ENCODE peak calls at places on chromosomes 13 and 19, in five cellular contexts. O is pancreas, A is NCI-H1105, K is cardiac fibroblast, Y is NCI-H2081. D is an unnamed sample.

GRCh38 chr13:42064966-42065365 is 16.5 kb downstream of the DGKH start:
- DNase-seq in Y (no peak), O (no peak), K (no peak), A (no peak), D (no peak)

GRCh38 chr13:113579686-113580085 is 4.9 kb upstream of the TFDP1 start:
- DNase-seq in Y (no peak), A (no peak), K (no peak), O (no peak), D (no peak)

GRCh38 chr13:31399690-31400089 is 199.9 kb downstream of the B3GLCT start:
- DNase-seq in A (no peak), O (no peak), K (no peak), Y (no peak), D (no peak)

GRCh38 chr13:29397265-29397664 is 198.2 kb downstream of the SLC7A1 start:
- DNase-seq in A (no peak), Y (no peak), K (no peak), O (no peak), D (no peak)

GRCh38 chr13:101751488-101751887 is 299.0 kb downstream of the ITGBL1 start:
- DNase-seq in K (peak), O (no peak), A (peak), Y (peak), D (peak)

GRCh38 chr13:59643239-59643865 is 520.4 kb downstream of the DIAPH3 start:
- DNase-seq in O (no peak), K (no peak), A (no peak), Y (no peak), D (no peak)

GRCh38 chr13:29676535-29676934 is 81.0 kb upstream of the SLC7A1 start:
- DNase-seq in A (no peak), O (no peak), K (peak), Y (no peak), D (peak)

GRCh38 chr19:913080-913748 is at the start of gene R3HDM4:
- DNase-seq in O (peak), Y (peak), K (peak), A (peak), D (peak)

GRCh38 chr13:114063545-114064515 is 68.6 kb downstream of the RASA3 start:
- DNase-seq in A (no peak), K (peak), Y (no peak), O (no peak), D (peak)

GRCh38 chr19:4594199-4594598 is 34.7 kb upstream of the SEMA6B start:
- DNase-seq in A (no peak), O (no peak), Y (no peak), K (no peak), D (no peak)

GRCh38 chr19:58578430-58578925 is 5.3 kb upstream of the MZF1 start:
- DNase-seq in Y (no peak), A (no peak), O (no peak), K (no peak), D (no peak)

GRCh38 chr19:12202250-12202649 is 39.4 kb downstream of the ZNF136 start:
- DNase-seq in O (peak), A (no peak), K (peak), Y (no peak), D (no peak)

GRCh38 chr13:32248789-32249188 is 66.4 kb downstream of the ZAR1L start:
- DNase-seq in O (no peak), A (no peak), K (no peak), Y (no peak), D (no peak)

GRCh38 chr13:43749503-43749902 is 37.3 kb downstream of the ENOX1 start:
- DNase-seq in K (no peak), A (no peak), O (no peak), Y (no peak), D (no peak)

GRCh38 chr13:40564342-40564997 is 102.0 kb downstream of the FOXO1 start:
- DNase-seq in A (no peak), K (no peak), Y (no peak), O (no peak), D (no peak)

GRCh38 chr19:48836089-48837017 is at the start of gene HSD17B14:
- DNase-seq in K (no peak), A (peak), O (peak), Y (no peak), D (peak)

GRCh38 chr13:105412171-105412570 is 1123.3 kb downstream of the EFNB2 start:
- DNase-seq in A (no peak), Y (no peak), K (no peak), O (no peak), D (no peak)

GRCh38 chr19:42961119-42961518 is 24.1 kb upstream of the PSG7 start:
- DNase-seq in O (no peak), K (no peak), A (no peak), Y (no peak), D (no peak)

GRCh38 chr19:44303976-44304568 is 753 bp downstream of the ZNF235 start:
- DNase-seq in A (peak), Y (no peak), K (no peak), O (no peak), D (peak)

GRCh38 chr19:2273356-2274184 is 8.4 kb downstream of the PEAK3 start:
- DNase-seq in O (peak), Y (peak), K (peak), A (no peak), D (peak)

GRCh38 chr13:30463820-30464495 is 1.8 kb downstream of the HMGB1 start:
- DNase-seq in O (peak), Y (peak), K (peak), A (no peak), D (peak)

GRCh38 chr19:23436318-23436717 is 41.0 kb upstream of the ZNF91 start:
- DNase-seq in K (no peak), Y (no peak), O (no peak), A (no peak), D (no peak)

GRCh38 chr19:22519152-22519551 is 97.0 kb upstream of the ZNF98 start:
- DNase-seq in O (no peak), A (no peak), Y (no peak), K (no peak), D (no peak)

GRCh38 chr13:44278164-44278563 is 95.5 kb upstream of the SERP2 start:
- DNase-seq in A (no peak), O (no peak), K (no peak), Y (no peak), D (no peak)

GRCh38 chr19:39679791-39680168 is 24.1 kb downstream of the LGALS16 start:
- DNase-seq in Y (no peak), A (no peak), K (no peak), O (no peak), D (no peak)

GRCh38 chr13:99281811-99282263 is 23.7 kb upstream of the GPR18 start:
- DNase-seq in A (no peak), Y (no peak), O (no peak), K (no peak), D (no peak)

GRCh38 chr13:67228031-67228430 is 2.1 kb downstream of the PCDH9 start:
- DNase-seq in O (no peak), Y (no peak), A (no peak), K (no peak), D (peak)

GRCh38 chr13:74135306-74136088 is 1.3 kb upstream of the KLF12 start:
- DNase-seq in K (peak), O (peak), A (peak), Y (peak), D (peak)

GRCh38 chr19:31448221-31448657 is 99.0 kb upstream of the TSHZ3 start:
- DNase-seq in K (peak), O (no peak), A (peak), Y (no peak), D (peak)

GRCh38 chr13:23946900-23947299 is 49.6 kb upstream of the C1QTNF9B start:
- DNase-seq in O (no peak), Y (no peak), K (no peak), A (no peak), D (no peak)

GRCh38 chr19:18593367-18594095 is 4.9 kb downstream of the REX1BD start:
- DNase-seq in A (no peak), K (no peak), Y (no peak), O (no peak), D (no peak)

GRCh38 chr13:51420681-51421476 is 32.0 kb downstream of the INTS6 start:
- DNase-seq in K (no peak), O (no peak), A (no peak), Y (no peak), D (no peak)

GRCh38 chr13:23513460-23513859 is 56.8 kb upstream of the TNFRSF19 start:
- DNase-seq in A (no peak), O (no peak), K (no peak), Y (no peak), D (no peak)

D was measured in iris pigment epithelial cell.